ENCODE peak calls at places on chromosomes 4 and X, in nine cellular contexts. M is psoas muscle; T is heart right ventricle; X is CD4-positive, CD25-positive, alpha-beta regulatory T cell; H is GM23248; O is breast epithelium; J is gastrocnemius medialis; I is NT2/D1; P is IMR-90. U is an unnamed sample. For H3K9me3 and H3K27me3, the result is how much of the 10 kb centered on the place peaks cover.

GRCh38 chr4:109005523-109005922 is 242.7 kb upstream of the ETNPPL start:
- DNase-seq in M (no peak), T (no peak), X (no peak), H (peak), O (no peak), J (no peak), I (no peak), P (peak), U (no peak)

GRCh38 chr4:48129307-48130014 is 4.6 kb downstream of the TXK start:
- DNase-seq in M (no peak), T (peak), X (peak), H (no peak), O (no peak), J (no peak), I (no peak), P (no peak), U (no peak)

GRCh38 chrX:134782796-134783195 is 124.5 kb upstream of the PLAC1 start:
- DNase-seq in M (no peak), T (no peak), X (peak), H (peak), O (no peak), J (no peak), I (no peak), P (peak), U (no peak)

GRCh38 chr4:2647403-2648158 is 108.6 kb downstream of the TNIP2 start:
- DNase-seq in M (no peak), T (no peak), X (no peak), H (no peak), O (no peak), J (peak), I (no peak), P (no peak), U (no peak)

GRCh38 chrX:106484233-106484632 is 127.5 kb upstream of the RADX start:
- DNase-seq in M (no peak), T (no peak), X (peak), H (peak), O (no peak), J (no peak), I (no peak), P (no peak), U (no peak)

GRCh38 chr4:153209410-153209809 is 5.2 kb downstream of the TRIM2 start:
- DNase-seq in M (no peak), T (no peak), X (no peak), H (no peak), O (no peak), J (no peak), I (no peak), P (no peak), U (no peak)

GRCh38 chrX:116009871-116010710 is 160.5 kb upstream of the AGTR2 start:
- DNase-seq in M (no peak), T (peak), X (no peak), H (no peak), O (peak), J (no peak), I (no peak), P (no peak), U (no peak)

GRCh38 chrX:84737471-84737871 is 235.2 kb upstream of the HDX start:
- DNase-seq in M (no peak), T (no peak), X (no peak), H (peak), O (no peak), J (no peak), I (no peak), P (peak), U (no peak)

GRCh38 chr4:169847171-169847570 is 89.4 kb upstream of the HPF1 start:
- DNase-seq in M (no peak), T (no peak), X (no peak), H (no peak), O (no peak), J (no peak), I (no peak), P (no peak), U (no peak)

GRCh38 chrX:101659601-101660063 is at the start of gene ARMCX2:
- DNase-seq in M (peak), T (peak), X (no peak), H (peak), O (peak), J (peak), I (peak), P (peak), U (peak)

GRCh38 chr4:37934609-37935008 is 25.6 kb upstream of the PTTG2 start:
- DNase-seq in M (no peak), T (no peak), X (no peak), H (no peak), O (no peak), J (no peak), I (no peak), P (no peak), U (no peak)

GRCh38 chr4:81600511-81601269 is 129.0 kb upstream of the RASGEF1B start:
- DNase-seq in M (no peak), T (peak), X (no peak), H (no peak), O (no peak), J (no peak), I (no peak), P (no peak), U (peak)

GRCh38 chr4:73593631-73594241 is 26.5 kb downstream of the RASSF6 start:
- DNase-seq in M (no peak), T (no peak), X (peak), H (peak), O (no peak), J (no peak), I (no peak), P (peak), U (no peak)

DNA sequence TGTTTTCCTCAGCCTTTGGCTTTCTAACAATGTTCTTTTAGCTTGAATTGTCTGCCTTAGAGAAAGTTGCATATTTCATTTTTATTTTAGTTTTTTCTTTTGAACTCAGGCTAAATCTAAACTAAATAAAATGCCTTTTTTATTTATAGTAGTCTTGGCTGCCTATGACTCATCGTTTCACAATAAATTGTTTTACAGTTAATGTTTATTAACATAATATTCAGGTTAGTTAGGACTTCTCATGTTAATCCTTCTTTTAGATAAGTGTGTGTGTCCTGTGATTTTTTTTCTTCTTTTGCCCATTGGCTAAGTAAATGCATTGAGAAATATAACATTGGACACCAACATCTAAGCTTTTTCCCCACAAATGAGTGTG is 1.6 kb downstream of the RP2 start:
- DNase-seq in M (no peak), T (no peak), X (no peak), H (peak), O (no peak), J (no peak), I (no peak), P (peak), U (no peak)
- H3K4me3 ChIP-seq in M (peak), T (peak), X (peak), H (peak), O (peak), J (peak), I (peak), P (peak), U (no peak)

DNA sequence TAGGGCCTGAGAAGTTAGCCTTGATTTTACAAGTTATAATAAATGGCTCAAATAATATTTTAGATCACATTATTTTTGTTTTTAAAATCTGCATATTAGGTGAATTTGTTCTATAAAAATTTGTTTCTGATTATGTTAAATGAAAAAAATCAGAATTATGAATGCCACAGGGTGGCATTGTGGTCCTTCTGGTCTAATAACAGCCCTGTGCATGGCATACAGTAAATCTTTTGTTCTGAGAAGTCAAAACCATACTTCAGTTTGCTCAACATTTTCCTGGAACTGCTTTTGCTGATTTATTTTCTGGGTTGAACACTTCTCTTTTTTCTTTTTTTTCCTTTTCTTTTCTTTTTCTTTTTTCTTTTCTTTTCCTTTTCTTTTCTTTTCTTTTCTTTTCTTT is 101.0 kb upstream of the UBQLN2 start:
- DNase-seq in M (no peak), T (no peak), X (peak), H (peak), O (no peak), J (no peak), I (no peak), P (no peak), U (no peak)
- H3K9me3 ChIP-seq in M (under half), T (under half), X (under half), H (under half), O (under half), J (under half), I (under half), P (under half), U (under half)

GRCh38 chrX:75084757-75085156 is 71.3 kb downstream of the ABCB7 start:
- DNase-seq in M (no peak), T (no peak), X (no peak), H (no peak), O (no peak), J (no peak), I (no peak), P (no peak), U (no peak)
- H3K27me3 ChIP-seq in M (under half), T (under half), X (under half), H (under half), O (under half), J (under half), I (under half), P (under half), U (under half)

GRCh38 chr4:1003271-1004070 is 8.0 kb upstream of the FGFRL1 start:
- DNase-seq in M (no peak), T (no peak), X (no peak), H (no peak), O (no peak), J (no peak), I (no peak), P (no peak), U (no peak)
- H3K4me3 ChIP-seq in M (no peak), T (no peak), X (no peak), H (no peak), O (no peak), J (no peak), I (peak), P (no peak), U (peak)

GRCh38 chr4:45102716-45103115 is 376.4 kb upstream of the GNPDA2 start:
- DNase-seq in M (no peak), T (no peak), X (no peak), H (no peak), O (no peak), J (no peak), I (no peak), P (no peak), U (no peak)
- H3K9me3 ChIP-seq in M (under half), T (under half), X (under half), H (under half), O (under half), J (under half), I (under half), P (under half), U (under half)

GRCh38 chr4:41217373-41217772 is 3.0 kb upstream of the APBB2 start:
- DNase-seq in M (no peak), T (no peak), X (no peak), H (no peak), O (no peak), J (no peak), I (no peak), P (no peak), U (no peak)

GRCh38 chr4:41221850-41222249 is 7.5 kb upstream of the APBB2 start:
- DNase-seq in M (no peak), T (no peak), X (no peak), H (no peak), O (no peak), J (no peak), I (no peak), P (no peak), U (no peak)

GRCh38 chr4:41219421-41219950 is 5.1 kb upstream of the APBB2 start:
- DNase-seq in M (no peak), T (no peak), X (no peak), H (no peak), O (no peak), J (no peak), I (no peak), P (no peak), U (no peak)

GRCh38 chr4:41218703-41219102 is 4.4 kb upstream of the APBB2 start:
- DNase-seq in M (no peak), T (no peak), X (no peak), H (no peak), O (no peak), J (no peak), I (no peak), P (no peak), U (no peak)

DNA sequence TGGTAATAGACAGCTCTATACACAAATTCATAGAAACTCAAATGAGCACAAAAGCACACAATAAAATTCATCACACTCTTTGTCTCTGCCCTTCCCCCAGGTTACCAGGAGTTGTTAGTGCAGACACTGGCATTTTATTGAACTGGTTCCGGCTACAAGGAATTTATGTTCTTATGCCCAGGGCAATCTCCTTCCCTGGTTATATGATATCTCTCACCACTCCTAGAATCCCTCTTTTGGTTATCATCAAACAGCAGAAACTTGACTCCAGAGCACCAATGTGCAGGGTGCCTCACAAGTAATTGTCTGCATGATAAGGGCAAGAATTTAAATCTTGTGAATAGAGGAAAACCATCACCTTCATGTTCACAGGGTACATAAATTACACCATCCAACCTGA is 7.9 kb upstream of the APBB2 start:
- DNase-seq in M (no peak), T (no peak), X (no peak), H (no peak), O (no peak), J (no peak), I (no peak), P (no peak), U (no peak)
- H3K27me3 ChIP-seq in M (under half), T (under half), X (under half), H (under half), O (under half), J (under half), I (under half), P (under half), U (under half)